ENCODE peak calls at places on chromosomes 16 and 17, in four cellular contexts. One of them, this sample, is unnamed.

GRCh38 chr16:24988593-24989338 is 26.4 kb downstream of the ARHGAP17 start:
- DNase-seq in nephron progenitor cell: no peak
- DNase-seq in HT-29: peak
- DNase-seq in HFFc6: peak
- DNase-seq in this sample: no peak

GRCh38 chr17:35841505-35841904 is 27.2 kb downstream of the HEATR9 start:
- DNase-seq in HT-29: no peak
- DNase-seq in HFFc6: no peak
- DNase-seq in nephron progenitor cell: no peak
- DNase-seq in this sample: no peak

GRCh38 chr17:40615295-40615988 is 32.2 kb downstream of the SMARCE1 start:
- DNase-seq in HFFc6: peak
- DNase-seq in HT-29: peak
- DNase-seq in nephron progenitor cell: peak
- DNase-seq in this sample: no peak

GRCh38 chr17:44956998-44957981 is 9.7 kb upstream of the KIF18B start:
- DNase-seq in nephron progenitor cell: no peak
- DNase-seq in HFFc6: no peak
- DNase-seq in HT-29: no peak
- DNase-seq in this sample: no peak

GRCh38 chr16:17303101-17303500 is 167.7 kb downstream of the XYLT1 start:
- DNase-seq in nephron progenitor cell: no peak
- DNase-seq in HFFc6: no peak
- DNase-seq in HT-29: no peak
- DNase-seq in this sample: no peak

GRCh38 chr16:27355610-27356009 is 41.8 kb downstream of the IL4R start:
- DNase-seq in nephron progenitor cell: peak
- DNase-seq in HT-29: peak
- DNase-seq in HFFc6: peak
- DNase-seq in this sample: no peak

GRCh38 chr16:379183-379960 is 2.4 kb downstream of the PGAP6 start:
- DNase-seq in nephron progenitor cell: no peak
- DNase-seq in HT-29: peak
- DNase-seq in HFFc6: no peak
- DNase-seq in this sample: no peak

GRCh38 chr17:57915532-57915931 is 39.7 kb downstream of the CUEDC1 start:
- DNase-seq in HFFc6: no peak
- DNase-seq in HT-29: no peak
- DNase-seq in nephron progenitor cell: peak
- DNase-seq in this sample: no peak

GRCh38 chr16:31706925-31707324 is 166.7 kb upstream of the ZNF267 start:
- DNase-seq in nephron progenitor cell: no peak
- DNase-seq in HT-29: no peak
- DNase-seq in HFFc6: no peak
- DNase-seq in this sample: no peak

GRCh38 chr17:29061036-29061435 is 18.1 kb downstream of the PIPOX start:
- DNase-seq in HFFc6: no peak
- DNase-seq in HT-29: no peak
- DNase-seq in nephron progenitor cell: no peak
- DNase-seq in this sample: no peak

GRCh38 chr17:29562615-29563014 is 4.2 kb downstream of the ABHD15 start:
- DNase-seq in HFFc6: no peak
- DNase-seq in HT-29: no peak
- DNase-seq in nephron progenitor cell: no peak
- DNase-seq in this sample: no peak

GRCh38 chr17:64964796-64965195 is 45.5 kb upstream of the LRRC37A3 start:
- DNase-seq in nephron progenitor cell: no peak
- DNase-seq in HFFc6: no peak
- DNase-seq in HT-29: no peak
- DNase-seq in this sample: no peak

GRCh38 chr17:9237661-9238301 is 216.5 kb downstream of the NTN1 start:
- DNase-seq in nephron progenitor cell: no peak
- DNase-seq in HFFc6: no peak
- DNase-seq in HT-29: peak
- DNase-seq in this sample: no peak

GRCh38 chr17:42845556-42845917 is 1.2 kb downstream of the AOC2 start:
- DNase-seq in nephron progenitor cell: no peak
- DNase-seq in HFFc6: no peak
- DNase-seq in HT-29: no peak
- DNase-seq in this sample: no peak

GRCh38 chr16:87447323-87447722 is 45.5 kb downstream of the ZCCHC14 start:
- DNase-seq in nephron progenitor cell: no peak
- DNase-seq in HT-29: no peak
- DNase-seq in HFFc6: no peak
- DNase-seq in this sample: no peak

GRCh38 chr17:78736526-78737079 is 45.5 kb downstream of the CYTH1 start:
- DNase-seq in HT-29: peak
- DNase-seq in nephron progenitor cell: no peak
- DNase-seq in HFFc6: no peak
- DNase-seq in this sample: no peak

GRCh38 chr17:63531022-63531965 is 8.1 kb downstream of the KCNH6 start:
- DNase-seq in HFFc6: no peak
- DNase-seq in nephron progenitor cell: no peak
- DNase-seq in HT-29: no peak
- DNase-seq in this sample: no peak

GRCh38 chr17:34710226-34710625 is 130.8 kb downstream of the TMEM132E start:
- DNase-seq in nephron progenitor cell: no peak
- DNase-seq in HFFc6: no peak
- DNase-seq in HT-29: no peak
- DNase-seq in this sample: no peak